ENCODE peak calls at places on chromosomes 2 and 18, in four cellular contexts. One of them, this sample, is unnamed.

GRCh38 chr2:240374085-240374907 is 61.2 kb upstream of the GPC1 start:
- DNase-seq in activated gamma-delta T cell treated with anti-CD3 and anti-CD28 coated beads, Interleukin-2, amount 50 U/mL, for 16 hours: no peak
- DNase-seq in activated CD4-positive, CD25-positive, alpha-beta regulatory T cell treated with anti-CD3 and anti-CD28 coated beads, Interleukin-2, amount 50 U/mL, for 72 hours: no peak
- DNase-seq in hypothalamus: no peak
- DNase-seq in this sample: no peak

GRCh38 chr2:126644630-126645191 is 11.2 kb upstream of the GYPC start:
- DNase-seq in hypothalamus: no peak
- DNase-seq in activated gamma-delta T cell treated with anti-CD3 and anti-CD28 coated beads, Interleukin-2, amount 50 U/mL, for 16 hours: no peak
- DNase-seq in activated CD4-positive, CD25-positive, alpha-beta regulatory T cell treated with anti-CD3 and anti-CD28 coated beads, Interleukin-2, amount 50 U/mL, for 72 hours: no peak
- DNase-seq in this sample: no peak

GRCh38 chr18:3411854-3412268 is 38.1 kb upstream of the TGIF1 start:
- DNase-seq in hypothalamus: no peak
- DNase-seq in activated CD4-positive, CD25-positive, alpha-beta regulatory T cell treated with anti-CD3 and anti-CD28 coated beads, Interleukin-2, amount 50 U/mL, for 72 hours: peak
- DNase-seq in activated gamma-delta T cell treated with anti-CD3 and anti-CD28 coated beads, Interleukin-2, amount 50 U/mL, for 16 hours: no peak
- DNase-seq in this sample: no peak

GRCh38 chr2:207265849-207266248 is 100.1 kb upstream of the KLF7 start:
- DNase-seq in activated gamma-delta T cell treated with anti-CD3 and anti-CD28 coated beads, Interleukin-2, amount 50 U/mL, for 16 hours: no peak
- DNase-seq in activated CD4-positive, CD25-positive, alpha-beta regulatory T cell treated with anti-CD3 and anti-CD28 coated beads, Interleukin-2, amount 50 U/mL, for 72 hours: no peak
- DNase-seq in hypothalamus: no peak
- DNase-seq in this sample: no peak

GRCh38 chr2:30266051-30266621 is 34.8 kb downstream of the LBH start:
- DNase-seq in activated CD4-positive, CD25-positive, alpha-beta regulatory T cell treated with anti-CD3 and anti-CD28 coated beads, Interleukin-2, amount 50 U/mL, for 72 hours: peak
- DNase-seq in hypothalamus: no peak
- DNase-seq in activated gamma-delta T cell treated with anti-CD3 and anti-CD28 coated beads, Interleukin-2, amount 50 U/mL, for 16 hours: peak
- DNase-seq in this sample: peak

GRCh38 chr2:240172071-240172895 is 31.8 kb upstream of the OTOS start:
- DNase-seq in hypothalamus: no peak
- DNase-seq in activated CD4-positive, CD25-positive, alpha-beta regulatory T cell treated with anti-CD3 and anti-CD28 coated beads, Interleukin-2, amount 50 U/mL, for 72 hours: no peak
- DNase-seq in activated gamma-delta T cell treated with anti-CD3 and anti-CD28 coated beads, Interleukin-2, amount 50 U/mL, for 16 hours: no peak
- DNase-seq in this sample: no peak

GRCh38 chr2:184597571-184597980 is 753 bp upstream of the ZNF804A start:
- DNase-seq in hypothalamus: peak
- DNase-seq in activated gamma-delta T cell treated with anti-CD3 and anti-CD28 coated beads, Interleukin-2, amount 50 U/mL, for 16 hours: no peak
- DNase-seq in activated CD4-positive, CD25-positive, alpha-beta regulatory T cell treated with anti-CD3 and anti-CD28 coated beads, Interleukin-2, amount 50 U/mL, for 72 hours: no peak
- DNase-seq in this sample: no peak

GRCh38 chr2:27314709-27315108 is 6.5 kb upstream of the UCN start:
- DNase-seq in activated gamma-delta T cell treated with anti-CD3 and anti-CD28 coated beads, Interleukin-2, amount 50 U/mL, for 16 hours: no peak
- DNase-seq in hypothalamus: no peak
- DNase-seq in activated CD4-positive, CD25-positive, alpha-beta regulatory T cell treated with anti-CD3 and anti-CD28 coated beads, Interleukin-2, amount 50 U/mL, for 72 hours: no peak
- DNase-seq in this sample: no peak

GRCh38 chr2:239993291-239993690 is 31.9 kb downstream of the NDUFA10 start:
- DNase-seq in hypothalamus: no peak
- DNase-seq in activated CD4-positive, CD25-positive, alpha-beta regulatory T cell treated with anti-CD3 and anti-CD28 coated beads, Interleukin-2, amount 50 U/mL, for 72 hours: no peak
- DNase-seq in activated gamma-delta T cell treated with anti-CD3 and anti-CD28 coated beads, Interleukin-2, amount 50 U/mL, for 16 hours: no peak
- DNase-seq in this sample: no peak

GRCh38 chr2:147033046-147033445 is 811.8 kb upstream of the ACVR2A start:
- DNase-seq in hypothalamus: no peak
- DNase-seq in activated gamma-delta T cell treated with anti-CD3 and anti-CD28 coated beads, Interleukin-2, amount 50 U/mL, for 16 hours: no peak
- DNase-seq in activated CD4-positive, CD25-positive, alpha-beta regulatory T cell treated with anti-CD3 and anti-CD28 coated beads, Interleukin-2, amount 50 U/mL, for 72 hours: no peak
- DNase-seq in this sample: no peak

GRCh38 chr18:44537521-44537920 is 143.2 kb upstream of the SETBP1 start:
- DNase-seq in activated CD4-positive, CD25-positive, alpha-beta regulatory T cell treated with anti-CD3 and anti-CD28 coated beads, Interleukin-2, amount 50 U/mL, for 72 hours: no peak
- DNase-seq in activated gamma-delta T cell treated with anti-CD3 and anti-CD28 coated beads, Interleukin-2, amount 50 U/mL, for 16 hours: no peak
- DNase-seq in hypothalamus: no peak
- DNase-seq in this sample: no peak

GRCh38 chr2:109473006-109473380 is 140.8 kb downstream of the SEPTIN10 start:
- DNase-seq in hypothalamus: no peak
- DNase-seq in activated CD4-positive, CD25-positive, alpha-beta regulatory T cell treated with anti-CD3 and anti-CD28 coated beads, Interleukin-2, amount 50 U/mL, for 72 hours: no peak
- DNase-seq in activated gamma-delta T cell treated with anti-CD3 and anti-CD28 coated beads, Interleukin-2, amount 50 U/mL, for 16 hours: no peak
- DNase-seq in this sample: no peak

GRCh38 chr18:59005266-59005665 is 134.4 kb upstream of the SEC11C start:
- DNase-seq in hypothalamus: no peak
- DNase-seq in activated gamma-delta T cell treated with anti-CD3 and anti-CD28 coated beads, Interleukin-2, amount 50 U/mL, for 16 hours: no peak
- DNase-seq in activated CD4-positive, CD25-positive, alpha-beta regulatory T cell treated with anti-CD3 and anti-CD28 coated beads, Interleukin-2, amount 50 U/mL, for 72 hours: no peak
- DNase-seq in this sample: no peak

GRCh38 chr2:196798980-196799379 is 503 bp downstream of the GTF3C3 start:
- DNase-seq in activated CD4-positive, CD25-positive, alpha-beta regulatory T cell treated with anti-CD3 and anti-CD28 coated beads, Interleukin-2, amount 50 U/mL, for 72 hours: no peak
- DNase-seq in activated gamma-delta T cell treated with anti-CD3 and anti-CD28 coated beads, Interleukin-2, amount 50 U/mL, for 16 hours: no peak
- DNase-seq in hypothalamus: no peak
- DNase-seq in this sample: no peak

GRCh38 chr2:171505374-171505773 is 16.9 kb upstream of the CYBRD1 start:
- DNase-seq in hypothalamus: no peak
- DNase-seq in activated gamma-delta T cell treated with anti-CD3 and anti-CD28 coated beads, Interleukin-2, amount 50 U/mL, for 16 hours: no peak
- DNase-seq in activated CD4-positive, CD25-positive, alpha-beta regulatory T cell treated with anti-CD3 and anti-CD28 coated beads, Interleukin-2, amount 50 U/mL, for 72 hours: no peak
- DNase-seq in this sample: no peak

GRCh38 chr18:40371673-40372072 is 1583.4 kb upstream of the PIK3C3 start:
- DNase-seq in activated CD4-positive, CD25-positive, alpha-beta regulatory T cell treated with anti-CD3 and anti-CD28 coated beads, Interleukin-2, amount 50 U/mL, for 72 hours: no peak
- DNase-seq in activated gamma-delta T cell treated with anti-CD3 and anti-CD28 coated beads, Interleukin-2, amount 50 U/mL, for 16 hours: no peak
- DNase-seq in hypothalamus: no peak
- DNase-seq in this sample: no peak

This sample was measured in natural killer cell.